ENCODE peak calls at places on chromosome 7, in seven cellular contexts. O, T, X, Y, Z, E and P are unnamed samples.

GRCh38 chr7:14457567-14458453 is 444.7 kb downstream of the DGKB start:
- DNase-seq in T (peak), Z (no peak), X (peak), Y (peak), O (peak), E (peak), P (peak)

GRCh38 chr7:86963599-86964230 is 95.7 kb downstream of the ELAPOR2 start:
- DNase-seq in O (peak), Z (no peak), T (no peak), Y (no peak), X (no peak), E (no peak), P (peak)

GRCh38 chr7:50436133-50436802 is 13.9 kb downstream of the FIGNL1 start:
- DNase-seq in X (no peak), T (peak), Z (no peak), Y (no peak), E (no peak), O (peak), P (peak)

GRCh38 chr7:54837167-54837566 is 78.2 kb upstream of the SEC61G start:
- DNase-seq in T (no peak), Z (no peak), X (no peak), O (peak), Y (no peak), E (no peak), P (no peak)

GRCh38 chr7:14902589-14902963 is at the start of gene DGKB:
- DNase-seq in O (peak), X (no peak), E (no peak), Y (no peak), T (no peak), Z (no peak), P (peak)

GRCh38 chr7:69232445-69233376 is 365.6 kb upstream of the AUTS2 start:
- DNase-seq in X (no peak), T (no peak), Z (no peak), Y (no peak), O (no peak), E (no peak), P (no peak)

GRCh38 chr7:109376576-109376975 is 806.9 kb downstream of the DNAJB9 start:
- DNase-seq in Y (no peak), T (no peak), O (no peak), E (no peak), Z (no peak), X (no peak), P (no peak)

GRCh38 chr7:90401989-90402388 is 1.3 kb upstream of the CLDN12 start:
- DNase-seq in Z (no peak), O (peak), T (no peak), X (no peak), E (no peak), Y (no peak), P (peak)

GRCh38 chr7:156461881-156462665 is 178.5 kb upstream of the RNF32 start:
- DNase-seq in O (no peak), E (no peak), Y (no peak), X (no peak), Z (no peak), T (no peak), P (no peak)

GRCh38 chr7:24290004-24290641 is 6.1 kb downstream of the NPY start:
- DNase-seq in Z (no peak), T (no peak), X (no peak), Y (peak), E (peak), O (peak), P (peak)

GRCh38 chr7:145978769-145979168 is 137.8 kb upstream of the CNTNAP2 start:
- DNase-seq in T (no peak), O (no peak), Y (no peak), X (no peak), E (no peak), Z (no peak), P (no peak)

GRCh38 chr7:44382459-44383300 is 57.3 kb upstream of the CAMK2B start:
- DNase-seq in O (peak), T (no peak), E (no peak), X (peak), Y (no peak), Z (no peak), P (peak)

GRCh38 chr7:150908173-150908572 is 55.9 kb downstream of the AOC1 start:
- DNase-seq in Z (no peak), X (no peak), Y (no peak), T (no peak), E (no peak), O (no peak), P (no peak)

GRCh38 chr7:82506702-82507101 is 63.1 kb upstream of the CACNA2D1 start:
- DNase-seq in O (no peak), Z (no peak), E (no peak), Y (no peak), T (peak), X (peak), P (peak)

GRCh38 chr7:111919690-111920179 is 286.5 kb downstream of the DOCK4 start:
- DNase-seq in Y (no peak), O (peak), E (no peak), X (no peak), T (no peak), Z (no peak), P (peak)

DNA sequence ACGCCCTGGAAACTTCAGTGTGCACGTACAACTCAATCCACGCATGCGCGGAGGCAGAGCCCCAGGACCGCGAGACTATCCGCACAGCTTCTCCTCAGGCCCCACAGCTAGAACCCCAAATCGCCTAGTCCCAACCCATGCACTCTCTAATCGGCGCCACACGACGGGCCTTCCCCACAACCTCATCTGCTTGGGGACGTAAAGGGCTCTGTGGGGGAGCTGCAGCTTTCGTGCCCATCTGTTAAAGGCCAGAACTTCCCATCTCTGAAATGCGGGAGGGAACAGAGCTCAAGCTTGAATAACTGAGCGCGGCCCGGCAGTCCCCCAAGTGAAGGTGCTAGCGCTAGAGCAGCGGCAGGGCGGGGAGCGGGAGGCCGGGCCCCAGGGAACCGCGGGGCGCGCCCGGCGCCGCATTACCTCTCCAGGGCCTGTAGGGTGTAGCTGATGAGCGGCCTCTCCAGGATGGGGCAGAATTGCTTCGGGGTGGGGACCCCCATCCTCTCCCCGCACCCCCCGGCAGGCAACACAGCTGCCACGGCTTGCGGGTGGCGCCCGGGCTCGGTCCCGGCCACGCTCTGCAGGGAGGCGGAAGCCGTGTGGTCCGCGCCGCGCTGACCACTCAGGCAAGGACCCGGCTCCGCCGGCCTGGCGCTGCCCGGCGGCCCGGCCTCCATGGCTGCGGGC is 547 bp downstream of the CRPPA start:
- DNase-seq in X (peak), Y (peak), O (peak), T (peak), Z (peak), E (peak), P (peak)
- TF ChIP-seq CTCF in X (no peak), Y (peak), O (peak), T (peak), Z (peak), E (peak), P (peak)

GRCh38 chr7:33904680-33905388 is 505 bp upstream of the BMPER start:
- DNase-seq in E (peak), Y (no peak), T (no peak), O (peak), Z (no peak), X (no peak), P (peak)
- TF ChIP-seq CTCF in E (peak), Y (no peak), T (peak), O (peak), Z (no peak), X (no peak), P (no peak)

GRCh38 chr7:95772771-95773581 is 622 bp downstream of the DYNC1I1 start:
- DNase-seq in X (no peak), Y (no peak), O (peak), Z (no peak), E (no peak), T (no peak), P (peak)
- TF ChIP-seq CTCF in X (no peak), Y (no peak), O (no peak), Z (no peak), E (no peak), T (no peak), P (no peak)

GRCh38 chr7:137592232-137592896 is 248.8 kb upstream of the PTN start:
- DNase-seq in E (no peak), T (peak), O (peak), Z (no peak), Y (peak), X (peak), P (peak)
- TF ChIP-seq CTCF in E (peak), T (peak), O (peak), Z (no peak), Y (peak), X (no peak), P (peak)

GRCh38 chr7:71332226-71332625 is 200.3 kb downstream of the GALNT17 start:
- DNase-seq in T (no peak), O (no peak), Z (no peak), E (no peak), Y (no peak), X (no peak), P (no peak)
- TF ChIP-seq CTCF in T (no peak), O (no peak), Z (no peak), E (no peak), Y (no peak), X (no peak), P (no peak)

DNA sequence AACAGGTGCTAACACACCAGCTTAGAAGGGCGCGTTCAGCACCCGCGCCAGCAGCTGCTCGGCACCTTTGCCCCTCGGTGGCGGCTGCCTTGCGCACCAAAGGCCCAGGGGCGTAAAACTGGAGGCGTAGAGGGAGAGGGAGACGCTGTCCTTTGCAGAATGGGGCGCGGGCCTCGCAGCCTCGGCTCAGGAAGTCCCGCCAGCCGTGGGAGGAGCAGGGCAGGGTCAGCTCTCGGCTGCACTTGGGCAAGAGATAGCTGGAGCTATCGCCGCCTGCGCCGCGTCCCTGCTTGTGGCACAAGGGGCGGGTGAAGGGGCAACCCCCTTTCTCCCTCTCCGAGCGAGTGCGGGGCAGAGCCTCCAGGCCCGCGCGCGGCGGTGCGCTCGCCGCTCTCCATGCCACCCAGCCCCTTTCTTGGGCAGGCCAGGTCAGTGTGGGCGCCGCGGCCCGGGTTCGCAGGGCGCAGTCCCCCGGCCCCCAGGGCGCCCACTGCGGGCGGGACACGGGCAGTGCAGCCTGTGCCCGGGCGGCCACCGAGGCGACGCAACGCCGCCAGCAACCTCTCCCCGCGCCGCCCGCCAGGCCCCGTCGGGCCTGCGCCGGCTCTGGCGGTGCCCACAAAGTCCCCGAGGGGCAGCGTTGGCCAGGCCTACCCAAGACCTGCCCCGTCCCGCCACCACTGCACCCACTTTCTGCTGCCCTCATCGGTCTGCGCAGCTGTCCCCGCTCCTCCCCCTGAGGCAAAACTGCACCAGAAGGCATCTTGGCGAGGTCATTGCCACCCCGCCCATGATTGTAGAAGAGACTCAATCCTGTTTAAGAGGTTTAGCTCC is 4.1 kb downstream of the NEUROD6 start:
- DNase-seq in E (no peak), X (no peak), Y (peak), T (no peak), O (no peak), Z (no peak), P (no peak)
- TF ChIP-seq CTCF in E (no peak), X (no peak), Y (peak), T (no peak), O (no peak), Z (no peak), P (no peak)

GRCh38 chr7:159098795-159099194 is 45.9 kb downstream of the VIPR2 start:
- DNase-seq in X (no peak), E (peak), O (no peak), Z (no peak), Y (no peak), T (no peak), P (peak)
- TF ChIP-seq CTCF in X (no peak), E (no peak), O (no peak), Z (no peak), Y (no peak), T (no peak), P (no peak)

GRCh38 chr7:12865593-12865992 is 178.2 kb downstream of the ARL4A start:
- DNase-seq in T (no peak), O (no peak), Z (no peak), X (no peak), Y (no peak), E (no peak), P (no peak)
- TF ChIP-seq CTCF in T (no peak), O (no peak), Z (no peak), X (no peak), Y (no peak), E (no peak), P (no peak)

DNA sequence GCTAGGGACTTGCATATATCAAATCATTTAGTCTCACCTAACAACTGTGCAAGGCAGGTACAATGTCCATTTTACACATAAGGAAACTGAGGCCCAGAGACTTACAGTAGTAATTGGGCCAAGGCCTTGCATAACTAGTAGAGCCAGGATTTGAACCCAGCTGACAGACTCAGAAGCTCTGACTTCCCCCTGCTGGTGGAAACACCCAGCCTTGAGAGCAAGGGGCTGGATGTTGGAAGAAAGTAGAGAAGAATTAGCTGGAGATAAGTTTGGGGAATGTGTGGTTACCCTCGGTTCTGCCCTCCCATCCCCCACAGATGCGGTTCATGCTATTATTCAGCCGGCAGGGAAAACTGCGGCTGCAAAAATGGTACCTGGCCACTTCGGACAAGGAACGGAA is 2.0 kb downstream of the AP1S1 start:
- DNase-seq in Z (no peak), Y (no peak), X (no peak), E (no peak), T (no peak), O (no peak), P (peak)
- TF ChIP-seq CTCF in Z (no peak), Y (peak), X (no peak), E (no peak), T (peak), O (peak), P (peak)

GRCh38 chr7:78535655-78536054 is 737.1 kb downstream of the PHTF2 start:
- DNase-seq in Y (peak), O (no peak), E (no peak), X (no peak), Z (no peak), T (no peak), P (no peak)
- TF ChIP-seq CTCF in Y (no peak), O (no peak), E (no peak), X (no peak), Z (no peak), T (no peak), P (no peak)